ENCODE peak calls at places on chromosomes 7 and 10, in four cellular contexts. Y is HEK293T, G is GM12878, H is K562. R is an unnamed sample.

GRCh38 chr10:124736491-124737136 is 7.6 kb downstream of the FAM53B start:
- DNase-seq in Y (no peak), G (no peak), H (no peak), R (peak)

GRCh38 chr7:43649755-43650274 is 66.9 kb downstream of the STK17A start:
- DNase-seq in G (peak), Y (no peak), H (no peak), R (no peak)

GRCh38 chr10:88728107-88728763 is 22.2 kb downstream of the LIPK start:
- DNase-seq in H (peak), G (no peak), Y (peak), R (peak)

GRCh38 chr10:29465384-29465783 is 169.4 kb downstream of the SVIL start:
- DNase-seq in H (no peak), Y (no peak), G (no peak), R (peak)

GRCh38 chr10:52452600-52453493 is 138.8 kb downstream of the DKK1 start:
- DNase-seq in G (no peak), Y (no peak), H (no peak), R (peak)

GRCh38 chr7:151661556-151661955 is 141.9 kb upstream of the RHEB start:
- DNase-seq in G (no peak), Y (no peak), H (no peak), R (no peak)

GRCh38 chr7:30226593-30227268 is 57.7 kb upstream of the ZNRF2 start:
- DNase-seq in G (no peak), Y (peak), H (no peak), R (peak)

GRCh38 chr7:6416516-6417145 is 31.1 kb downstream of the DAGLB start:
- DNase-seq in Y (no peak), H (peak), G (no peak), R (peak)

GRCh38 chr7:108245523-108246226 is 115.5 kb upstream of the LAMB4 start:
- DNase-seq in G (no peak), Y (no peak), H (no peak), R (no peak)

GRCh38 chr7:129266181-129266580 is 41.4 kb downstream of the AHCYL2 start:
- DNase-seq in H (no peak), G (no peak), Y (no peak), R (no peak)

GRCh38 chr10:46546591-46547330 is 9.7 kb downstream of the GPRIN2 start:
- DNase-seq in G (no peak), Y (no peak), H (no peak), R (no peak)

GRCh38 chr10:71694567-71694968 is 25.0 kb downstream of the C10orf105 start:
- DNase-seq in G (peak), Y (no peak), H (no peak), R (no peak)

GRCh38 chr7:32164341-32164996 is 94.3 kb upstream of the PDE1C start:
- DNase-seq in Y (peak), H (peak), G (no peak), R (peak)

GRCh38 chr7:104252409-104253134 is 44.8 kb upstream of the ORC5 start:
- DNase-seq in H (no peak), Y (peak), G (no peak), R (peak)

GRCh38 chr10:49282879-49283321 is 16.1 kb upstream of the C10orf71 start:
- DNase-seq in Y (no peak), H (no peak), G (no peak), R (no peak)

GRCh38 chr7:65441010-65441409 is 67.4 kb downstream of the ZNF92 start:
- DNase-seq in Y (peak), H (no peak), G (no peak), R (no peak)

GRCh38 chr7:149772236-149772820 is 1.1 kb downstream of the ZNF467 start:
- DNase-seq in H (peak), Y (peak), G (no peak), R (no peak)

GRCh38 chr10:42864575-42864974 is 82.0 kb downstream of the BMS1 start:
- DNase-seq in G (no peak), H (no peak), Y (no peak), R (peak)

GRCh38 chr10:110859947-110860376 is 11.8 kb upstream of the PDCD4 start:
- DNase-seq in H (no peak), Y (no peak), G (no peak), R (no peak)

GRCh38 chr10:58641095-58641531 is 128.4 kb downstream of the BICC1 start:
- DNase-seq in H (no peak), G (no peak), Y (peak), R (peak)

GRCh38 chr7:81721428-81721827 is 48.4 kb downstream of the HGF start:
- DNase-seq in H (no peak), Y (no peak), G (no peak), R (no peak)

GRCh38 chr10:67433276-67433675 is 262.7 kb downstream of the CTNNA3 start:
- DNase-seq in H (no peak), G (no peak), Y (no peak), R (no peak)

GRCh38 chr10:74912674-74913073 is 86.3 kb downstream of the KAT6B start:
- DNase-seq in H (no peak), G (no peak), Y (no peak), R (no peak)
- TF ChIP-seq FOXK2 in H (no peak), G (no peak), Y (no peak), R (no peak)

GRCh38 chr10:14532473-14533251 is 201.9 kb upstream of the FRMD4A start:
- DNase-seq in Y (no peak), G (no peak), H (no peak), R (peak)
- TF ChIP-seq FOXK2 in Y (no peak), G (no peak), H (no peak), R (peak)

DNA sequence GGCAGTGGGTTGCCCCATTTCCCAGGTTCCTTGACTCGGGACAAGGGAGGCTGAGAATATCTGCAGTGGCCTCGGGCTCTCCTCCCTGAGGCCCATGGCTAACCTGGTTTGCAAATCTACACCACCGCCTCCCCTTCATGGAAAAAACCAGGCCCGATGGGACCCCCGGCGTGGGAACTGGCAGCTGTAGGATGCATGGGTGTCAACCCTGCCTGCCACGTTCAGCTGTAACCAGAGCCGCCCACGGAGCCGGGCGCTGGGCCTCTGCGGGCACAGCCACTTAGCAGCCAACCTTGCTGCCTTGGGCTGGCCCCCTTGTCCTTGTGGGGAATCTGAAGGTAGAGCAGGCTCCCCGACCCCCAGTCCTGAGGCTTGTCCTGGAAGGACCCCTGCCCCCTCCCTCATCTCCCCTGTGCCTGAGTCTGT is 1.6 kb downstream of the PWWP2B start:
- DNase-seq in G (no peak), H (no peak), Y (no peak), R (no peak)
- TF ChIP-seq FOXK2 in G (no peak), H (no peak), Y (no peak), R (no peak)

GRCh38 chr7:40903872-40904271 is 769.1 kb downstream of the SUGCT start:
- DNase-seq in H (no peak), Y (no peak), G (no peak), R (no peak)
- TF ChIP-seq FOXK2 in H (no peak), Y (no peak), G (no peak), R (no peak)